ENCODE peak calls at places on chromosome 3, in nine cellular contexts. N is spleen, R is K562, T is stomach, X is endothelial cell of umbilical vein, L is breast epithelium, B is transverse colon, V is esophagus muscularis mucosa, Z is sigmoid colon. I is an unnamed sample.

GRCh38 chr3:37892917-37893595 is 31.4 kb downstream of the CTDSPL start:
- DNase-seq in N (peak), R (no peak), T (no peak), X (peak), L (no peak), B (no peak), V (no peak), Z (peak), I (no peak)

GRCh38 chr3:97161169-97161568 is 346.8 kb downstream of the EPHA6 start:
- DNase-seq in N (no peak), R (no peak), T (no peak), X (no peak), L (no peak), B (no peak), V (no peak), Z (no peak), I (no peak)

GRCh38 chr3:128084675-128085021 is 32.4 kb downstream of the SEC61A1 start:
- DNase-seq in N (no peak), R (no peak), T (no peak), X (no peak), L (no peak), B (no peak), V (no peak), Z (no peak), I (no peak)

GRCh38 chr3:31449318-31449717 is 83.4 kb upstream of the STT3B start:
- DNase-seq in N (no peak), R (no peak), T (no peak), X (no peak), L (no peak), B (no peak), V (no peak), Z (no peak), I (no peak)

GRCh38 chr3:119205685-119206084 is 32.3 kb downstream of the UPK1B start:
- DNase-seq in N (no peak), R (no peak), T (no peak), X (no peak), L (no peak), B (no peak), V (no peak), Z (no peak), I (no peak)

GRCh38 chr3:104952587-104952986 is 414.1 kb upstream of the ALCAM start:
- DNase-seq in N (no peak), R (no peak), T (peak), X (peak), L (peak), B (no peak), V (no peak), Z (no peak), I (no peak)

GRCh38 chr3:60933828-60934227 is 317.4 kb downstream of the FHIT start:
- DNase-seq in N (no peak), R (no peak), T (no peak), X (no peak), L (no peak), B (no peak), V (no peak), Z (no peak), I (no peak)

GRCh38 chr3:38005076-38006020 is 14.8 kb downstream of the VILL start:
- DNase-seq in N (peak), R (no peak), T (peak), X (no peak), L (peak), B (peak), V (no peak), Z (no peak), I (no peak)

GRCh38 chr3:31170932-31171670 is 276.6 kb upstream of the GADL1 start:
- DNase-seq in N (no peak), R (no peak), T (no peak), X (peak), L (no peak), B (no peak), V (no peak), Z (no peak), I (no peak)

GRCh38 chr3:156259896-156260788 is 139.8 kb downstream of the KCNAB1 start:
- DNase-seq in N (no peak), R (no peak), T (no peak), X (peak), L (no peak), B (no peak), V (no peak), Z (no peak), I (no peak)

GRCh38 chr3:30811174-30811795 is 83.2 kb downstream of the GADL1 start:
- DNase-seq in N (no peak), R (no peak), T (no peak), X (no peak), L (no peak), B (no peak), V (no peak), Z (no peak), I (no peak)

GRCh38 chr3:139718415-139718814 is 40.6 kb upstream of the NMNAT3 start:
- DNase-seq in N (no peak), R (no peak), T (no peak), X (no peak), L (no peak), B (peak), V (no peak), Z (no peak), I (no peak)

GRCh38 chr3:27224197-27224596 is 145.0 kb downstream of the NEK10 start:
- DNase-seq in N (no peak), R (no peak), T (no peak), X (no peak), L (peak), B (no peak), V (no peak), Z (no peak), I (no peak)

GRCh38 chr3:73243740-73244139 is 182.3 kb downstream of the EBLN2 start:
- DNase-seq in N (no peak), R (no peak), T (no peak), X (no peak), L (no peak), B (no peak), V (no peak), Z (no peak), I (no peak)

GRCh38 chr3:11415099-11415498 is 142.9 kb downstream of the ATG7 start:
- DNase-seq in N (no peak), R (no peak), T (no peak), X (no peak), L (no peak), B (no peak), V (no peak), Z (no peak), I (no peak)

GRCh38 chr3:139732729-139733128 is 55.0 kb upstream of the NMNAT3 start:
- DNase-seq in N (no peak), R (no peak), T (no peak), X (no peak), L (no peak), B (no peak), V (peak), Z (no peak), I (no peak)

GRCh38 chr3:58434990-58435389 is 1.4 kb upstream of the PDHB start:
- DNase-seq in N (no peak), R (no peak), T (no peak), X (no peak), L (no peak), B (no peak), V (no peak), Z (no peak), I (no peak)

GRCh38 chr3:71207632-71208031 is 375.9 kb downstream of the FOXP1 start:
- DNase-seq in N (no peak), R (no peak), T (no peak), X (no peak), L (no peak), B (no peak), V (no peak), Z (no peak), I (no peak)

GRCh38 chr3:24590344-24590880 is 95.8 kb upstream of the THRB start:
- DNase-seq in N (no peak), R (no peak), T (no peak), X (peak), L (no peak), B (no peak), V (no peak), Z (no peak), I (no peak)

GRCh38 chr3:155594836-155595235 is 150.0 kb downstream of the PLCH1 start:
- DNase-seq in N (no peak), R (no peak), T (no peak), X (no peak), L (no peak), B (no peak), V (no peak), Z (no peak), I (no peak)

DNA sequence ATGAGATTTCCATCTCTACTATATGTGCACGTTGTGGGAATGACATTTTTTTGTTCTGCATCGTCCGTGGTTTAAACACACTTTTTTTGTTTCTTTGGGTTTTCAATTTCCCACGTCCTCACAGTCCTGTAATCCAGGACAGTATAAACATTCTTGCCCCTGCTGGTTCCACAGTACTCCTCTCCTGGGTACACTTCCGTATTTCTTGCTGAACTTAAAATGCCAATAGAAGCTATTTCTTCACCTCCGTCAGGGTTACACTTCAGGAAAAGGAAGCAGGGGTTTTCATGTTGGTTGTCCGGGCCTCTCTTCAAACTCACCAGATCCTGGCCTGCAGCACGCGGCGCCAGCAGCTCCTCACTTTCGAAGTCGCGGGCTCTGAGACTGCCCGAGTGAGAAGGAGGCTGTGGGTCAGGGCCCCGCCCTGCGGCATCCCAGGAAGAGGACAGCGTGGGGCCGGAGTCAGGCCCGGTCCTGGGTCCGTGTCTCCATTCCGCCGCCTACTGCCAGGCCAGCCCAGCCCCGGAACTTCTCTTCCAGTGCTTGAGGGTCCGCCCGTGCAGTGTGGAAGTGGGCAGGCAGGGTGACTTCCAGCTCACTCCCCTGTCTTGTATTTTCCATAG is 9.7 kb upstream of the TM4SF4 start:
- DNase-seq in N (peak), R (no peak), T (no peak), X (no peak), L (no peak), B (no peak), V (peak), Z (no peak), I (no peak)
- H3K27ac ChIP-seq in N (no peak), R (no peak), T (no peak), X (no peak), L (no peak), B (no peak), V (no peak), Z (no peak), I (no peak)

GRCh38 chr3:126170073-126170916 is 10.1 kb downstream of the ALDH1L1 start:
- DNase-seq in N (no peak), R (no peak), T (no peak), X (no peak), L (peak), B (no peak), V (no peak), Z (no peak), I (no peak)
- TF ChIP-seq POLR2AphosphoS5 in N (no peak), R (no peak), T (no peak), X (no peak), L (no peak), B (no peak), V (no peak), Z (no peak), I (no peak)

GRCh38 chr3:64889991-64890390 is 202.2 kb upstream of the ADAMTS9 start:
- DNase-seq in N (no peak), R (no peak), T (no peak), X (peak), L (no peak), B (no peak), V (no peak), Z (peak), I (no peak)
- H3K27ac ChIP-seq in N (no peak), R (no peak), T (no peak), X (peak), L (no peak), B (peak), V (peak), Z (no peak), I (no peak)

GRCh38 chr3:165211749-165212148 is 15.6 kb upstream of the SLITRK3 start:
- DNase-seq in N (no peak), R (no peak), T (no peak), X (no peak), L (no peak), B (no peak), V (no peak), Z (no peak), I (no peak)
- TF ChIP-seq POLR2AphosphoS5 in N (no peak), R (no peak), T (no peak), X (no peak), L (no peak), B (no peak), V (no peak), Z (no peak), I (no peak)

GRCh38 chr3:57029383-57029782 is 31.1 kb upstream of the SPATA12 start:
- DNase-seq in N (no peak), R (no peak), T (no peak), X (no peak), L (no peak), B (no peak), V (no peak), Z (no peak), I (no peak)
- H3K27ac ChIP-seq in N (no peak), R (no peak), T (no peak), X (no peak), L (no peak), B (no peak), V (no peak), Z (no peak), I (no peak)